ENCODE peak calls at places on chromosome 17, in six cellular contexts. P, R, N, T, K and D are unnamed samples.

GRCh38 chr17:75152971-75153853 is 1.1 kb downstream of the JPT1 start:
- DNase-seq in P (no peak), R (no peak), N (peak), T (no peak), K (no peak), D (no peak)

GRCh38 chr17:13510062-13510461 is 91.7 kb downstream of the HS3ST3A1 start:
- DNase-seq in P (no peak), R (peak), N (no peak), T (no peak), K (no peak), D (no peak)

GRCh38 chr17:39094607-39095308 is 56.7 kb downstream of the PLXDC1 start:
- DNase-seq in P (no peak), R (peak), N (no peak), T (no peak), K (no peak), D (no peak)

GRCh38 chr17:17902877-17903276 is 66.1 kb upstream of the SREBF1 start:
- DNase-seq in P (no peak), R (no peak), N (no peak), T (no peak), K (no peak), D (no peak)

GRCh38 chr17:74859439-74860228 is at the start of gene GRIN2C:
- DNase-seq in P (no peak), R (no peak), N (peak), T (no peak), K (no peak), D (peak)

GRCh38 chr17:59730268-59730834 is 22.9 kb downstream of the VMP1 start:
- DNase-seq in P (no peak), R (no peak), N (no peak), T (no peak), K (no peak), D (no peak)

GRCh38 chr17:21296097-21297025 is 11.8 kb downstream of the MAP2K3 start:
- DNase-seq in P (peak), R (no peak), N (no peak), T (no peak), K (no peak), D (no peak)

GRCh38 chr17:4533522-4534502 is 21.4 kb downstream of the MYBBP1A start:
- DNase-seq in P (no peak), R (no peak), N (no peak), T (no peak), K (no peak), D (no peak)

GRCh38 chr17:45221081-45221996 is at the start of gene FMNL1:
- DNase-seq in P (peak), R (no peak), N (peak), T (peak), K (no peak), D (peak)

GRCh38 chr17:59234631-59235030 is 14.3 kb downstream of the GDPD1 start:
- DNase-seq in P (no peak), R (no peak), N (no peak), T (no peak), K (no peak), D (no peak)

GRCh38 chr17:15240617-15241016 is 24.5 kb downstream of the PMP22 start:
- DNase-seq in P (no peak), R (no peak), N (no peak), T (no peak), K (no peak), D (no peak)

GRCh38 chr17:27559506-27559931 is 71.5 kb upstream of the LGALS9 start:
- DNase-seq in P (peak), R (peak), N (no peak), T (peak), K (no peak), D (no peak)

GRCh38 chr17:10316986-10317834 is 55.6 kb downstream of the MYH13 start:
- DNase-seq in P (peak), R (no peak), N (no peak), T (peak), K (no peak), D (no peak)

GRCh38 chr17:68861602-68862001 is 93.6 kb downstream of the ABCA8 start:
- DNase-seq in P (no peak), R (no peak), N (no peak), T (no peak), K (no peak), D (no peak)
- TF ChIP-seq CTCF in P (no peak), R (no peak), N (no peak), T (no peak), K (no peak), D (no peak)

GRCh38 chr17:82914375-82914774 is 74.6 kb upstream of the ZNF750 start:
- DNase-seq in P (no peak), R (no peak), N (no peak), T (no peak), K (no peak), D (no peak)
- TF ChIP-seq CTCF in P (peak), R (no peak), N (no peak), T (no peak), K (peak), D (no peak)

GRCh38 chr17:81371910-81372760 is 23.1 kb upstream of the BAHCC1 start:
- DNase-seq in P (peak), R (peak), N (no peak), T (no peak), K (no peak), D (no peak)
- TF ChIP-seq CTCF in P (no peak), R (no peak), N (no peak), T (no peak), K (peak), D (peak)

GRCh38 chr17:56866496-56866895 is 32.5 kb downstream of the DGKE start:
- DNase-seq in P (no peak), R (no peak), N (no peak), T (no peak), K (no peak), D (no peak)
- TF ChIP-seq CTCF in P (no peak), R (no peak), N (no peak), T (no peak), K (no peak), D (peak)

GRCh38 chr17:81345211-81346089 is 49.8 kb upstream of the BAHCC1 start:
- DNase-seq in P (peak), R (peak), N (peak), T (peak), K (no peak), D (no peak)
- TF ChIP-seq CTCF in P (peak), R (no peak), N (no peak), T (no peak), K (peak), D (no peak)

GRCh38 chr17:8105957-8106398 is 12.3 kb downstream of the ALOXE3 start:
- DNase-seq in P (no peak), R (no peak), N (no peak), T (no peak), K (no peak), D (no peak)

GRCh38 chr17:8110907-8111306 is 7.4 kb downstream of the ALOXE3 start:
- DNase-seq in P (no peak), R (no peak), N (no peak), T (no peak), K (no peak), D (no peak)

GRCh38 chr17:8108972-8109668 is 9.2 kb downstream of the ALOXE3 start:
- DNase-seq in P (no peak), R (no peak), N (no peak), T (no peak), K (no peak), D (no peak)

GRCh38 chr17:8109669-8110455 is 8.5 kb downstream of the ALOXE3 start:
- DNase-seq in P (peak), R (no peak), N (peak), T (no peak), K (no peak), D (peak)

GRCh38 chr17:8110456-8110804 is 7.9 kb downstream of the ALOXE3 start:
- DNase-seq in P (no peak), R (no peak), N (no peak), T (no peak), K (no peak), D (no peak)
- TF ChIP-seq CTCF in P (no peak), R (no peak), N (no peak), T (no peak), K (no peak), D (no peak)